ENCODE peak calls at places on chromosomes 1 and 21, in six cellular contexts. F is NAMALWA, O is BE2C, H is Daoy, A is chondrocyte, E is ACHN. W is an unnamed sample.

GRCh38 chr1:156081174-156082110 is 823 bp downstream of the MEX3A start:
- DNase-seq in F (no peak), O (no peak), H (no peak), A (no peak), E (no peak), W (no peak)

GRCh38 chr1:153659656-153660055 is 1.2 kb downstream of the SNAPIN start:
- DNase-seq in F (no peak), O (no peak), H (no peak), A (peak), E (no peak), W (no peak)

GRCh38 chr1:234543442-234544093 is 64.6 kb upstream of the TARBP1 start:
- DNase-seq in F (no peak), O (peak), H (no peak), A (no peak), E (no peak), W (no peak)

GRCh38 chr21:31162827-31163226 is 124.6 kb upstream of the KRTAP19-8 start:
- DNase-seq in F (no peak), O (peak), H (peak), A (no peak), E (no peak), W (no peak)

GRCh38 chr1:66752000-66752592 is at the start of gene DYNLT5:
- DNase-seq in F (no peak), O (peak), H (peak), A (peak), E (peak), W (no peak)

GRCh38 chr21:45736042-45736704 is 92.6 kb downstream of the PCBP3 start:
- DNase-seq in F (no peak), O (peak), H (no peak), A (no peak), E (no peak), W (no peak)

GRCh38 chr21:46297311-46298082 is 11.4 kb downstream of the YBEY start:
- DNase-seq in F (no peak), O (no peak), H (peak), A (no peak), E (no peak), W (no peak)

GRCh38 chr1:111032295-111032897 is 68.7 kb upstream of the LRIF1 start:
- DNase-seq in F (peak), O (peak), H (peak), A (no peak), E (peak), W (peak)

GRCh38 chr1:94411217-94411616 is 7.0 kb upstream of the ABCD3 start:
- DNase-seq in F (peak), O (no peak), H (no peak), A (no peak), E (no peak), W (no peak)

GRCh38 chr1:55833452-55834160 is 618.4 kb upstream of the USP24 start:
- DNase-seq in F (no peak), O (no peak), H (peak), A (no peak), E (no peak), W (no peak)

GRCh38 chr1:161163793-161164192 is 2.4 kb upstream of the PPOX start:
- DNase-seq in F (no peak), O (no peak), H (no peak), A (no peak), E (no peak), W (no peak)

GRCh38 chr1:209486861-209487260 is 96.7 kb upstream of the CAMK1G start:
- DNase-seq in F (no peak), O (no peak), H (peak), A (no peak), E (peak), W (no peak)

GRCh38 chr21:45886610-45887026 is 95.0 kb upstream of the COL6A1 start:
- DNase-seq in F (no peak), O (no peak), H (no peak), A (peak), E (no peak), W (no peak)

GRCh38 chr1:226903819-226904710 is 33.6 kb downstream of the PSEN2 start:
- DNase-seq in F (no peak), O (no peak), H (peak), A (no peak), E (no peak), W (no peak)

GRCh38 chr21:25080706-25081495 is 526.4 kb downstream of the MRPL39 start:
- DNase-seq in F (no peak), O (no peak), H (no peak), A (no peak), E (no peak), W (no peak)

GRCh38 chr1:211703812-211704566 is 28.6 kb upstream of the NEK2 start:
- DNase-seq in F (no peak), O (no peak), H (no peak), A (no peak), E (no peak), W (no peak)

GRCh38 chr21:38793060-38793459 is 12.7 kb upstream of the ETS2 start:
- DNase-seq in F (no peak), O (no peak), H (no peak), A (no peak), E (no peak), W (no peak)

GRCh38 chr1:9302745-9303524 is 10.2 kb downstream of the SPSB1 start:
- DNase-seq in F (no peak), O (peak), H (peak), A (no peak), E (peak), W (no peak)

GRCh38 chr1:180228648-180229482 is 1.2 kb upstream of the LHX4 start:
- DNase-seq in F (no peak), O (no peak), H (no peak), A (no peak), E (peak), W (no peak)

GRCh38 chr21:25898671-25899070 is 163.9 kb downstream of the GABPA start:
- DNase-seq in F (no peak), O (no peak), H (no peak), A (no peak), E (no peak), W (no peak)

GRCh38 chr1:239243003-239243402 is 143.4 kb upstream of the CHRM3 start:
- DNase-seq in F (no peak), O (no peak), H (no peak), A (no peak), E (no peak), W (peak)

GRCh38 chr21:42363331-42363730 is 3.0 kb downstream of the TFF1 start:
- DNase-seq in F (no peak), O (no peak), H (no peak), A (no peak), E (no peak), W (no peak)

GRCh38 chr1:234611153-234611798 is 1.3 kb upstream of the IRF2BP2 start:
- DNase-seq in F (peak), O (peak), H (peak), A (no peak), E (peak), W (peak)

GRCh38 chr1:163842546-163842945 is 520.8 kb downstream of the NUF2 start:
- DNase-seq in F (no peak), O (no peak), H (no peak), A (no peak), E (no peak), W (no peak)

GRCh38 chr1:115545791-115546733 is 95.7 kb upstream of the VANGL1 start:
- DNase-seq in F (no peak), O (peak), H (peak), A (no peak), E (peak), W (no peak)

GRCh38 chr1:8560611-8561544 is 243.0 kb downstream of the SLC45A1 start:
- DNase-seq in F (peak), O (no peak), H (no peak), A (no peak), E (peak), W (peak)

GRCh38 chr1:246383791-246384190 is 123.3 kb downstream of the SMYD3 start:
- DNase-seq in F (no peak), O (no peak), H (no peak), A (no peak), E (no peak), W (no peak)

GRCh38 chr1:43711049-43711448 is 3.7 kb downstream of the ST3GAL3 start:
- DNase-seq in F (no peak), O (no peak), H (peak), A (no peak), E (peak), W (no peak)

GRCh38 chr1:56414728-56415224 is 164.6 kb downstream of the PLPP3 start:
- DNase-seq in F (no peak), O (no peak), H (peak), A (no peak), E (no peak), W (no peak)

GRCh38 chr1:4637616-4638346 is 16.6 kb upstream of the AJAP1 start:
- DNase-seq in F (no peak), O (no peak), H (peak), A (no peak), E (no peak), W (no peak)

GRCh38 chr1:150156868-150157603 is 7.3 kb downstream of the PLEKHO1 start:
- DNase-seq in F (no peak), O (no peak), H (peak), A (no peak), E (no peak), W (no peak)

GRCh38 chr1:27031235-27032118 is 18.8 kb upstream of the TENT5B start:
- DNase-seq in F (no peak), O (peak), H (peak), A (no peak), E (peak), W (no peak)

GRCh38 chr1:3772715-3773571 is at the start of gene SMIM1:
- DNase-seq in F (peak), O (no peak), H (no peak), A (no peak), E (no peak), W (no peak)

GRCh38 chr1:151887028-151887427 is 22.3 kb downstream of the THEM4 start:
- DNase-seq in F (no peak), O (no peak), H (peak), A (no peak), E (no peak), W (no peak)

W was measured in MM.1S.